ENCODE peak calls at places on chromosome 17, in eight cellular contexts. D, P, A, K, Y, S, L and B are unnamed samples.
A peak's percentile ranks its signal among the peaks of the same experiment; 100 is the strongest.

GRCh38 chr17:60372790-60373483 is 19.0 kb downstream of the USP32 start:
- DNase-seq in D (no peak), P (no peak), A (no peak), K (no peak), Y (no peak), S (no peak), L (peak; percentile 87), B (no peak)

GRCh38 chr17:6463616-6464445 is 19.6 kb downstream of the PIMREG start:
- DNase-seq in D (no peak), P (no peak), A (no peak), K (no peak), Y (no peak), S (no peak), L (no peak), B (no peak)

GRCh38 chr17:3641014-3641413 is 4.5 kb downstream of the CTNS start:
- DNase-seq in D (no peak), P (no peak), A (no peak), K (no peak), Y (no peak), S (no peak), L (no peak), B (no peak)

GRCh38 chr17:7405413-7405881 is 1.6 kb upstream of the TMEM256 start:
- DNase-seq in D (peak; percentile 14), P (no peak), A (peak; percentile 66), K (no peak), Y (no peak), S (no peak), L (peak; percentile 51), B (no peak)

GRCh38 chr17:10198509-10199249 is at the start of gene GAS7:
- DNase-seq in D (peak; percentile 48), P (peak; percentile 38), A (peak; percentile 89), K (peak; percentile 54), Y (peak; percentile 74), S (no peak), L (peak; percentile 78), B (peak; percentile 75)

GRCh38 chr17:46003907-46004748 is 5.1 kb downstream of the STH start:
- DNase-seq in D (no peak), P (peak; percentile 84), A (no peak), K (peak; percentile 75), Y (peak; percentile 23), S (no peak), L (peak; percentile 14), B (peak; percentile 64)

GRCh38 chr17:43556292-43556691 is 10.2 kb upstream of the ETV4 start:
- DNase-seq in D (peak; percentile 41), P (peak; percentile 52), A (no peak), K (peak; percentile 79), Y (no peak), S (no peak), L (peak; percentile 93), B (no peak)

GRCh38 chr17:55842405-55843158 is 91.7 kb downstream of the PCTP start:
- DNase-seq in D (no peak), P (no peak), A (no peak), K (no peak), Y (no peak), S (no peak), L (no peak), B (no peak)

GRCh38 chr17:31487648-31488263 is 96.3 kb downstream of the RAB11FIP4 start:
- DNase-seq in D (peak; percentile 54), P (peak; percentile 97), A (peak; percentile 86), K (peak; percentile 93), Y (peak; percentile 68), S (peak; percentile 58), L (peak; percentile 71), B (peak; percentile 96)

GRCh38 chr17:43563262-43564079 is 17.3 kb upstream of the ETV4 start:
- DNase-seq in D (no peak), P (no peak), A (no peak), K (no peak), Y (no peak), S (no peak), L (no peak), B (no peak)

GRCh38 chr17:72976971-72977767 is 115.3 kb downstream of the SLC39A11 start:
- DNase-seq in D (peak; percentile 21), P (peak; percentile 67), A (no peak), K (no peak), Y (peak; percentile 57), S (no peak), L (peak; percentile 92), B (peak; percentile 65)

GRCh38 chr17:66406701-66407644 is 104.6 kb downstream of the PRKCA start:
- DNase-seq in D (no peak), P (no peak), A (no peak), K (no peak), Y (no peak), S (no peak), L (no peak), B (no peak)

GRCh38 chr17:43546317-43547188 is at the start of gene ETV4:
- DNase-seq in D (peak; percentile 88), P (peak; percentile 89), A (peak; percentile 96), K (peak; percentile 96), Y (peak; percentile 93), S (peak; percentile 77), L (peak; percentile 95), B (peak; percentile 93)

GRCh38 chr17:5552841-5553240 is 31.5 kb downstream of the NLRP1 start:
- DNase-seq in D (no peak), P (no peak), A (no peak), K (no peak), Y (no peak), S (no peak), L (no peak), B (no peak)

GRCh38 chr17:27800522-27800921 is at the start of gene NOS2:
- DNase-seq in D (no peak), P (no peak), A (no peak), K (peak; percentile 73), Y (no peak), S (no peak), L (no peak), B (no peak)

GRCh38 chr17:8366231-8366630 is 10.3 kb downstream of the KRABD2 start:
- DNase-seq in D (no peak), P (no peak), A (no peak), K (no peak), Y (no peak), S (no peak), L (peak; percentile 81), B (no peak)

GRCh38 chr17:66717680-66718079 is 117.2 kb upstream of the CACNG5 start:
- DNase-seq in D (no peak), P (no peak), A (no peak), K (peak; percentile 51), Y (no peak), S (no peak), L (no peak), B (no peak)

GRCh38 chr17:70654706-70655105 is 485.4 kb downstream of the KCNJ2 start:
- DNase-seq in D (peak; percentile 24), P (no peak), A (no peak), K (no peak), Y (no peak), S (no peak), L (no peak), B (no peak)

GRCh38 chr17:42113293-42114069 is 967 bp upstream of the DHX58 start:
- DNase-seq in D (no peak), P (no peak), A (no peak), K (no peak), Y (no peak), S (no peak), L (no peak), B (no peak)

GRCh38 chr17:33686171-33686570 is 393.1 kb upstream of the ASIC2 start:
- DNase-seq in D (no peak), P (no peak), A (peak; percentile 77), K (peak; percentile 21), Y (no peak), S (peak; percentile 18), L (no peak), B (peak; percentile 74)

GRCh38 chr17:29292071-29292991 is 1.6 kb downstream of the NUFIP2 start:
- DNase-seq in D (peak; percentile 66), P (peak; percentile 58), A (peak; percentile 61), K (peak; percentile 63), Y (peak; percentile 70), S (no peak), L (peak; percentile 73), B (peak; percentile 79)

GRCh38 chr17:76701471-76701967 is 9.2 kb downstream of the MXRA7 start:
- DNase-seq in D (no peak), P (no peak), A (no peak), K (no peak), Y (no peak), S (no peak), L (no peak), B (no peak)
- H3K4me1 ChIP-seq in D (peaks cover 69% of the 10 kb centered on the region), P (peaks cover 27% of the 10 kb centered on the region), A (no peaks in the 10 kb centered on the region), K (no peaks in the 10 kb centered on the region), Y (peaks cover 76% of the 10 kb centered on the region), S (peaks cover 10% of the 10 kb centered on the region), L (peaks cover 56% of the 10 kb centered on the region), B (peaks cover 77% of the 10 kb centered on the region)

GRCh38 chr17:21201302-21201602 is 12.7 kb downstream of the TMEM11 start:
- DNase-seq in D (no peak), P (no peak), A (no peak), K (no peak), Y (no peak), S (no peak), L (peak; percentile 71), B (no peak)

GRCh38 chr17:21200590-21201301 is 13.2 kb downstream of the TMEM11 start:
- DNase-seq in D (no peak), P (no peak), A (no peak), K (no peak), Y (no peak), S (no peak), L (peak; percentile 13), B (no peak)

GRCh38 chr17:21199856-21200255 is 14.1 kb downstream of the TMEM11 start:
- DNase-seq in D (no peak), P (no peak), A (no peak), K (no peak), Y (no peak), S (no peak), L (no peak), B (no peak)

GRCh38 chr17:21198411-21198810 is 15.6 kb downstream of the TMEM11 start:
- DNase-seq in D (no peak), P (no peak), A (no peak), K (no peak), Y (no peak), S (no peak), L (no peak), B (no peak)

GRCh38 chr17:21199311-21199710 is 14.7 kb downstream of the TMEM11 start:
- DNase-seq in D (no peak), P (no peak), A (no peak), K (no peak), Y (no peak), S (no peak), L (peak; percentile 91), B (no peak)
- H3K27ac ChIP-seq in D (no peak overlapping the region), P (no peak overlapping the region), A (peak overlapping the region; percentile 61), K (no peak overlapping the region), Y (no peak overlapping the region), S (no peak overlapping the region), L (peak overlapping the region; percentile 69), B (peak overlapping the region; percentile 24)

GRCh38 chr17:57545836-57546305 is 199.2 kb downstream of the CCDC182 start:
- DNase-seq in D (no peak), P (no peak), A (no peak), K (no peak), Y (no peak), S (no peak), L (no peak), B (no peak)
- H3K4me1 ChIP-seq in D (peaks cover 8% of the 10 kb centered on the region), P (peaks cover 10% of the 10 kb centered on the region), A (peaks cover 19% of the 10 kb centered on the region), K (no peaks in the 10 kb centered on the region), Y (peaks cover 6% of the 10 kb centered on the region), S (peaks cover 5% of the 10 kb centered on the region), L (no peaks in the 10 kb centered on the region), B (peaks cover 15% of the 10 kb centered on the region)

DNA sequence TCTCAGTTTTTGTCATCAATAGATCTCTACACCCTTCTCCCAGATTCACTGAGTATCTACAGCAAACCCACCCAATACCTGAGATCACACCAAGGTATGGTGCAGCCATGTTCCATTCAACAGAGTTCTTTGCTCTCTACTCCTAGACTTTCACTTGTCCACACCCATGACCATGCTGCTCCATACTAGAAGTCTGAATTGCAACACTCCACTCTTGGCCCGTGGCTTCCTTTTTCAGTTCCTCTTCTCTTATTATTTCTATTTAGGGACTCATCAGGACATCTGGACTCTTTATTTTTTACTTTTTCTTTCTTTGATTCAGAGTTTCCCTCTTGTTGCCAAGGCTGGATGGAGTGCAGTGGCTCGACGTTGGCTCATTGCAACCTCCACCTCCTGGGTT is 37.1 kb downstream of the YWHAE start:
- DNase-seq in D (peak; percentile 56), P (no peak), A (no peak), K (peak; percentile 25), Y (peak; percentile 27), S (no peak), L (peak; percentile 68), B (peak; percentile 49)
- H3K27ac ChIP-seq in D (no peak overlapping the region), P (peak overlapping the region; percentile 41), A (no peak overlapping the region), K (no peak overlapping the region), Y (no peak overlapping the region), S (no peak overlapping the region), L (peak overlapping the region; percentile 91), B (no peak overlapping the region)